ENCODE peak calls at places on chromosomes 11 and 22, in seven cellular contexts. Y is stomach, J is GM23338, Q is uterus, M is lower lobe of right lung, F is right atrium auricular region, I is mammary epithelial cell. K is an unnamed sample.
A peak's percentile ranks its signal among the peaks of the same experiment; 100 is the strongest.

GRCh38 chr11:107215006-107215405 is 196.7 kb upstream of the GUCY1A2 start:
- DNase-seq in Y (no peak), J (no peak), Q (no peak), M (no peak), F (no peak), I (no peak), K (no peak)

GRCh38 chr11:11243258-11243789 is 109.7 kb downstream of the CSNK2A3 start:
- DNase-seq in Y (no peak), J (no peak), Q (peak; percentile 72), M (no peak), F (peak; percentile 88), I (no peak), K (no peak)

GRCh38 chr11:83724704-83725114 is 438.5 kb upstream of the CCDC90B start:
- DNase-seq in Y (peak; percentile 78), J (peak; percentile 71), Q (peak; percentile 34), M (peak; percentile 45), F (no peak), I (peak; percentile 40), K (no peak)

GRCh38 chr11:113153847-113154246 is 160.5 kb upstream of the TTC12 start:
- DNase-seq in Y (no peak), J (no peak), Q (no peak), M (no peak), F (no peak), I (no peak), K (no peak)

GRCh38 chr11:115385211-115385610 is 119.0 kb downstream of the CADM1 start:
- DNase-seq in Y (no peak), J (no peak), Q (no peak), M (no peak), F (no peak), I (no peak), K (no peak)

GRCh38 chr22:47178339-47178738 is 415.9 kb downstream of the TBC1D22A start:
- DNase-seq in Y (no peak), J (no peak), Q (peak; percentile 0), M (no peak), F (no peak), I (no peak), K (no peak)

GRCh38 chr22:45476814-45477213 is 25.9 kb upstream of the FBLN1 start:
- DNase-seq in Y (no peak), J (no peak), Q (no peak), M (no peak), F (no peak), I (no peak), K (no peak)

GRCh38 chr11:86418929-86419328 is 44.2 kb downstream of the CCDC81 start:
- DNase-seq in Y (no peak), J (peak; percentile 43), Q (no peak), M (no peak), F (no peak), I (peak; percentile 27), K (no peak)

GRCh38 chr11:61756452-61757212 is 4.2 kb downstream of the MYRF start:
- DNase-seq in Y (peak; percentile 88), J (no peak), Q (no peak), M (no peak), F (no peak), I (no peak), K (peak; percentile 40)

GRCh38 chr11:20671856-20672546 is 2.6 kb downstream of the NELL1 start:
- DNase-seq in Y (no peak), J (peak; percentile 34), Q (no peak), M (no peak), F (no peak), I (peak; percentile 6), K (no peak)

DNA sequence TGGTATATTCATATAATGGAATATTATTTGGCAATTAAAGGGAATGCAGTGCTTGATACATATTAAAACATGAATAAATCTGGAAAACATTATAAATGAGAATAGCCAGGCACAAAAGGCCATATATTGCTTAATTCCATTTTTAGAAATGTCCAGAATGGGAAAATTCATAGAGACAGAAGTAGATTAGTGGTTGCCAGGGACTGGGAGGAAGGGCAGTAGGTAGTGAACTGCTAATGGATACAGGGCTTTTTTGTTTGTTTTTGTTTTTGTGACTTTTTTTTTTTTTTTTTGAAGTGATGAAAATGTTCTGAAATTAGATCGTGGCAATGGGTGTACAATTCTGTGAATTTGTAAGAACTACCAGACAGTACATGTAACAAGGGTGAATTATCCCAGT is 86.1 kb downstream of the YAP1 start:
- DNase-seq in Y (no peak), J (no peak), Q (no peak), M (no peak), F (no peak), I (no peak), K (no peak)
- TF ChIP-seq CTCF in Y (no peak), J (no peak), Q (no peak), M (no peak), F (no peak), I (no peak), K (no peak)

GRCh38 chr11:43577566-43578264 is 102.8 kb upstream of the HSD17B12 start:
- DNase-seq in Y (no peak), J (no peak), Q (no peak), M (no peak), F (no peak), I (no peak), K (no peak)

GRCh38 chr11:43574949-43575915 is 105.3 kb upstream of the HSD17B12 start:
- DNase-seq in Y (no peak), J (peak; percentile 60), Q (no peak), M (no peak), F (no peak), I (no peak), K (no peak)

GRCh38 chr11:43573873-43574272 is 106.7 kb upstream of the HSD17B12 start:
- DNase-seq in Y (no peak), J (no peak), Q (no peak), M (no peak), F (no peak), I (no peak), K (no peak)

GRCh38 chr11:43576834-43577521 is 103.6 kb upstream of the HSD17B12 start:
- DNase-seq in Y (peak; percentile 44), J (peak; percentile 97), Q (no peak), M (no peak), F (no peak), I (no peak), K (no peak)

DNA sequence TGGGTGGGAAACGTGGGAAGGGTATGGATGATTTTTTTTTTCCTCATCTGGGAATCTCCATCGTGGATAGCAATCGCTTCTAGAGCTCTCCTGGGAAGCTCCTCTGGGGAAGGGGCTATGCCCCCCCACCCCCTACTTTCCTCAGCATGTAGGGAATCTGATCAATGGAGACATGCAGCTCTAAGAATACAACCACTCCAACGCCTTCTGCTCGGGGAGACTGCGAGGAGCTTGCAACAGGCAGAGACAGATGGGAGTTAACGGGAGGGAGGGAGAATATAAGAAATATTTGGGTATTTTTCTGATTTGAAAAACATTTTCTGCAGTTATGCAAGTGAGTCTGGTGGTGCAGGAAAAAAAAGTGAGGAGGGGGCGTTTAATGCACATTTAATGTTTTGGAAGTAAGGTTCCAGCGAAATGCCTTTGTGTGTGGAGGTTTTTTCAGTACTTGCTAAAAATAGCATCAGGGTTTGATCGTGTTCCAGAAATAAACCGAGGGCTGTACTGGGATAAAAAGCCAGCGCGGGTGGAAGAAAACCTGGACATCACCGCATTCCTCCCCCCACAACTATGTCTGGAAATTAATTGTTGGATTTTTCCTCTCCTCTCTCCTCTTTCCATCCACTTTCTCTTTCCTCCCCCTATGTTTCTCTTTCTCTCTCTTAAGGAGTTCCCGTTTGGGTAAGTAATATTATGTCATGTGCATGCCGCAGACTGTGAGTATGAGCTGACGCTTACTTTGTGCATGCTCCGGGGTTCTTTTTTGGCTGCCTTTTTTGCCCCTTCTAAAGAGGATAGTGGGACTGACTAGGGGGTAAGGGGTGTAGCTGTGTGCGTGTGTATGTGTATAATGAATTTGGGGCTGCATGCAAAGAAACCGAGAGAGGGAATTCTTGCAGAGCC is 104.4 kb upstream of the HSD17B12 start:
- DNase-seq in Y (no peak), J (no peak), Q (no peak), M (no peak), F (no peak), I (no peak), K (no peak)
- H3K27me3 ChIP-seq in Y (peaks cover 9% of the 10 kb centered on the region), J (peaks cover 92% of the 10 kb centered on the region), Q (peaks cover 66% of the 10 kb centered on the region), M (peaks cover 96% of the 10 kb centered on the region), F (peaks cover 23% of the 10 kb centered on the region), I (peaks cover 54% of the 10 kb centered on the region), K (peaks cover 90% of the 10 kb centered on the region)

GRCh38 chr11:9095421-9095820 is 4.0 kb upstream of the SCUBE2 start:
- DNase-seq in Y (no peak), J (peak; percentile 35), Q (no peak), M (no peak), F (no peak), I (no peak), K (no peak)
- TF ChIP-seq CTCF in Y (no peak), J (peak; percentile 81), Q (no peak), M (peak; percentile 27), F (no peak), I (no peak), K (no peak)

GRCh38 chr11:65554057-65554818 is 3.9 kb downstream of the LTBP3 start:
- DNase-seq in Y (no peak), J (no peak), Q (no peak), M (no peak), F (no peak), I (no peak), K (no peak)
- H3K27me3 ChIP-seq in Y (no peaks in the 10 kb centered on the region), J (peaks cover 65% of the 10 kb centered on the region), Q (no peaks in the 10 kb centered on the region), M (no peaks in the 10 kb centered on the region), F (no peaks in the 10 kb centered on the region), I (no peaks in the 10 kb centered on the region), K (no peaks in the 10 kb centered on the region)

GRCh38 chr22:41021655-41022454 is 70.5 kb upstream of the EP300 start:
- DNase-seq in Y (peak; percentile 69), J (peak; percentile 77), Q (peak; percentile 82), M (peak; percentile 84), F (peak; percentile 68), I (peak; percentile 53), K (peak; percentile 41)
- TF ChIP-seq CTCF in Y (no peak), J (no peak), Q (peak; percentile 11), M (peak; percentile 27), F (no peak), I (no peak), K (no peak)

K was measured in CD4-positive, alpha-beta T cell.